ENCODE peak calls at places on chromosomes 7 and 10, in nine cellular contexts. I is stomach, P is adrenal gland, M is DND-41, X is IMR-90, F is left ventricle myocardium inferior, Z is caudate nucleus, G is small intestine, W is OCI-LY7. H is an unnamed sample.

GRCh38 chr10:3763035-3763456 is 22.0 kb downstream of the KLF6 start:
- DNase-seq in I (no peak), M (no peak), G (peak; percentile 65), F (no peak), X (peak; percentile 59), P (no peak), W (no peak), Z (no peak), H (no peak)

GRCh38 chr10:97644961-97645360 is 4.5 kb downstream of the PI4K2A start:
- DNase-seq in Z (no peak), X (no peak), F (no peak), P (no peak), I (no peak), G (no peak), W (no peak), M (no peak), H (no peak)

GRCh38 chr7:155202106-155202871 is 95.4 kb upstream of the INSIG1 start:
- DNase-seq in W (no peak), Z (no peak), I (no peak), P (no peak), F (no peak), M (no peak), X (no peak), G (no peak), H (peak; percentile 76)

GRCh38 chr10:62199584-62199983 is 69.1 kb downstream of the RTKN2 start:
- DNase-seq in X (no peak), I (no peak), G (no peak), Z (no peak), F (no peak), W (no peak), P (no peak), M (no peak), H (no peak)

GRCh38 chr10:129523031-129523722 is 56.1 kb downstream of the MGMT start:
- DNase-seq in G (no peak), W (no peak), F (no peak), X (no peak), I (peak; percentile 9), Z (no peak), M (no peak), P (no peak), H (peak; percentile 26)

GRCh38 chr10:121627810-121628209 is 29.6 kb upstream of the FGFR2 start:
- DNase-seq in Z (no peak), P (no peak), I (no peak), W (no peak), F (no peak), M (no peak), X (no peak), G (no peak), H (no peak)

GRCh38 chr10:71661942-71662341 is 57.6 kb downstream of the C10orf105 start:
- DNase-seq in F (no peak), I (no peak), M (no peak), G (peak; percentile 84), X (no peak), P (no peak), Z (no peak), W (no peak), H (no peak)

GRCh38 chr10:44310762-44311562 is 73.9 kb downstream of the CXCL12 start:
- DNase-seq in M (peak; percentile 11), G (peak; percentile 63), X (peak; percentile 79), P (peak; percentile 85), F (peak; percentile 89), I (peak; percentile 85), W (peak; percentile 1), Z (peak; percentile 81), H (peak; percentile 96)

GRCh38 chr10:12699258-12699700 is 302.2 kb downstream of the CCDC3 start:
- DNase-seq in M (no peak), Z (no peak), F (no peak), X (no peak), W (no peak), P (no peak), I (no peak), G (peak; percentile 12), H (no peak)

GRCh38 chr7:84948632-84949031 is 238.2 kb downstream of the SEMA3D start:
- DNase-seq in P (no peak), X (no peak), I (no peak), F (no peak), Z (no peak), W (no peak), G (no peak), M (no peak), H (no peak)

GRCh38 chr10:60943372-60944158 is 420 bp downstream of the RHOBTB1 start:
- DNase-seq in P (peak; percentile 69), I (peak; percentile 66), X (peak; percentile 40), M (peak; percentile 54), W (no peak), F (peak; percentile 71), G (peak; percentile 58), Z (peak; percentile 75), H (peak; percentile 89)

GRCh38 chr10:79402951-79403350 is 42.5 kb downstream of the ZCCHC24 start:
- DNase-seq in I (peak; percentile 44), M (no peak), P (no peak), X (no peak), G (no peak), Z (no peak), F (peak; percentile 10), W (no peak), H (no peak)

DNA sequence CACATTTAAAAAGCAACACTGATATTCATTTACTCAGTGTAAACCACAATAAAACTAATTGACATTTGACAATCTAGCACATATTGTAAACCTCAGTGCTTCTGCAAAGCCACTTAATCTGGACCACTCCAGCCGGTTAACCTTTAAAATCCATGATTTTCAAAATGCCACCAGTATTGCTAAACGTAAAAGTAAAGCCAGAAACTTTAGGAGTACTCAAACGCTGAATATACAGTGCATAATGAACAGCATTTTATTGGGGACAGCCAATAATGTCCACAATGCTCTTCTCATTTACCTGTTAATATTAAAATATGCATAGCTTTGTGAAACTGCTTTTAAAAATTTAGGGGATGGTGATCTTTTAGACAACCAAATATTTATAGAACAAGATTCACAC is 10.8 kb downstream of the HNRNPA2B1 start:
- DNase-seq in M (no peak), F (no peak), I (no peak), X (no peak), G (no peak), P (no peak), Z (no peak), W (no peak), H (no peak)
- H3K27ac ChIP-seq in M (no peak overlapping the region), F (no peak overlapping the region), I (no peak overlapping the region), X (no peak overlapping the region), G (no peak overlapping the region), P (no peak overlapping the region), Z (no peak overlapping the region), W (no peak overlapping the region), H (no peak overlapping the region)

GRCh38 chr10:114544045-114544659 is 113.9 kb downstream of the ABLIM1 start:
- DNase-seq in Z (no peak), I (peak; percentile 52), F (no peak), P (no peak), G (peak; percentile 86), M (peak; percentile 90), X (no peak), W (peak; percentile 96), H (no peak)

GRCh38 chr10:114547056-114547455 is 111.0 kb downstream of the ABLIM1 start:
- DNase-seq in M (no peak), P (no peak), Z (no peak), I (peak; percentile 58), W (no peak), G (peak; percentile 77), F (no peak), X (no peak), H (no peak)

GRCh38 chr10:114547466-114547865 is 110.6 kb downstream of the ABLIM1 start:
- DNase-seq in F (no peak), P (no peak), W (no peak), G (peak; percentile 58), Z (no peak), M (no peak), X (no peak), I (peak; percentile 41), H (no peak)

GRCh38 chr10:114543456-114543855 is 114.6 kb downstream of the ABLIM1 start:
- DNase-seq in M (no peak), G (no peak), P (no peak), I (no peak), F (no peak), W (peak; percentile 23), X (no peak), Z (no peak), H (no peak)

DNA sequence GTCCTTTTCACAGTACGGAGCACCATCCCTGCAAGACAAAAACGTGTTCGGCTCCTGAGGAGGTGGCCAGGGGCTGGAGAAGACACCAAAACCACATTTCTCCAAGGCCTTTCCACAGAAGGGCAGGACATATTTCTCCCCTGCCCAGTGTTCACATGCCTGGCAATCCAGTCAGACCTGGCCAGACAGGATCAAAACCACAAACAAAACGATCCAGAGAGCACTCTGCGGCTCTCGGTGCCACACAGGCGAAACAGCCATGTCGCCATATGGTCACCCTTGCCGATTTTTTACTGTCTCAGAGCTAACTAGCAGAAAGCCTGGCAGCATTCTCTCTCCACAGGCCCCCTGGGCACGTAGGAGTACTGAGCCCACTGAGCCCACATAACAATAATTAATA is 113.0 kb downstream of the ABLIM1 start:
- DNase-seq in M (no peak), I (no peak), P (no peak), X (no peak), G (no peak), W (no peak), F (no peak), Z (no peak), H (no peak)
- H3K27ac ChIP-seq in M (no peak overlapping the region), I (peak overlapping the region; percentile 41), P (no peak overlapping the region), X (no peak overlapping the region), G (no peak overlapping the region), W (peak overlapping the region; percentile 94), F (peak overlapping the region; percentile 82), Z (no peak overlapping the region), H (no peak overlapping the region)

DNA sequence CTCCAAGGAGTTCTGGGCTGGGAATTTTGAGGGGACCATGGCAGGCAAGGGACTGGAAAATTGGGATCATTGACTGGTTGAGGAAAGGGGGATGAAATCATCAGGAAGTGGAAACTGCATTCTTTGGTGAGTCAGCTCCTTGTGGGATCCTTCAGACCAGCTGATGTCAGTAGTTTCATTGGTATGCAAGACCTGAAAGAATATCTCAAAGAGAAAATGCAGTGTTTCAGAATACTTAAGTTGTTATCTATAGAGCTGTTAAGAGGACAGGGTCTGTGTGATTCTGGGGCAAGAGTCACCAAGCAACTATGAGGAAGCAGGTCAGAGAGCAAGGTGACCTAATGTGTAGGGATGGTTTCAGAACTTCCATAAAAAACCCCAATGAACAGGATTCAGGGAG is 595.9 kb upstream of the AUTS2 start:
- DNase-seq in W (no peak), P (no peak), Z (no peak), G (no peak), F (no peak), X (peak; percentile 10), I (no peak), M (no peak), H (no peak)
- H3K27ac ChIP-seq in W (no peak overlapping the region), P (no peak overlapping the region), Z (no peak overlapping the region), G (no peak overlapping the region), F (no peak overlapping the region), X (no peak overlapping the region), I (no peak overlapping the region), M (no peak overlapping the region), H (peak overlapping the region; percentile 46)

DNA sequence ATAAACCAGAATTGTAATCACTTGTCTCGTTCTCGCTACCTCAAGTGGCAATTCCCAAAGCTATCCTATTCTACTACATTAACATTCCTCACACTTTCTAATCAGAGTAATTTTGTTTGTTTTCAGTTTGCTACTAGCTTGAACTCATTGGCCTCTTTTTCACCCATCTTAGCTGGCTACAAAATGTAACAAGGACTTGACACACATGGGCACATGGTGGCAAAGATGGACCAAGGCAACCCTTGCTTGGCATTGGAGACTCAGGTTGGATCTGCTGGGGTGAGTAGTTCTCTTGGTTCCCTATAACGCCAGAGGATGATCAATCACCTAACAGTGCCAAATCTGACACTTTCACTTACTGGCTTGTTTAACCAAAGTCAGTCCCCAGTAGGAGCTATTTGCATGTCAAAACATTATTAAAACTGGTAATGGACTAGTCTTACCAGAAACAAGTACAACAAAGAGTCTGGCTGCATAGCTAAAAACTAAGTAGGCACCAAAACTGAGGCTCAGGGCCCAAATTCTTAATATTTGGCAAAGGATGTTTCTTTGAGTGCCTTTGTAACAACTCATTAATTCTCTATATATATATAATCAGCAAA is 1.9 kb downstream of the USP6NL start:
- DNase-seq in F (no peak), W (peak; percentile 53), G (no peak), I (no peak), P (no peak), X (no peak), Z (no peak), M (no peak), H (no peak)
- H3K27ac ChIP-seq in F (no peak overlapping the region), W (peak overlapping the region; percentile 84), G (no peak overlapping the region), I (no peak overlapping the region), P (no peak overlapping the region), X (no peak overlapping the region), Z (no peak overlapping the region), M (no peak overlapping the region), H (no peak overlapping the region)

H was measured in osteoblast.